ENCODE peak calls at places on chromosomes 3 and 15, in four cellular contexts. C, Z, M and K are unnamed samples.

GRCh38 chr3:102544741-102545140 is 109.9 kb downstream of the ZPLD1 start:
- DNase-seq in M (no peak), C (no peak), Z (no peak), K (no peak)

GRCh38 chr3:31701286-31701685 is 168.6 kb downstream of the STT3B start:
- DNase-seq in C (no peak), Z (no peak), M (no peak), K (no peak)

GRCh38 chr15:98799991-98800390 is 151.7 kb downstream of the IGF1R start:
- DNase-seq in M (no peak), Z (peak; percentile 29), C (no peak), K (no peak)

GRCh38 chr15:48939686-48940085 is 24.0 kb downstream of the SHC4 start:
- DNase-seq in M (no peak), C (no peak), Z (peak; percentile 50), K (no peak)

GRCh38 chr3:23202203-23202920 is 765 bp upstream of the UBE2E2 start:
- DNase-seq in M (no peak), C (no peak), Z (peak; percentile 13), K (peak; percentile 43)

GRCh38 chr3:56894912-56895431 is 93.2 kb upstream of the ARHGEF3 start:
- DNase-seq in M (no peak), Z (no peak), C (no peak), K (no peak)

GRCh38 chr15:41944313-41944940 is 27.9 kb downstream of the EHD4 start:
- DNase-seq in M (peak; percentile 37), C (peak; percentile 45), Z (peak; percentile 49), K (no peak)

GRCh38 chr3:153289334-153289808 is 127.3 kb downstream of the RAP2B start:
- DNase-seq in Z (peak; percentile 26), M (no peak), C (no peak), K (no peak)

GRCh38 chr15:101394056-101394630 is 95.4 kb downstream of the PCSK6 start:
- DNase-seq in Z (no peak), M (no peak), C (no peak), K (peak; percentile 5)

GRCh38 chr3:119015942-119016341 is 18.7 kb downstream of the IGSF11 start:
- DNase-seq in Z (no peak), M (no peak), C (no peak), K (no peak)

GRCh38 chr3:197006446-197006845 is 23.2 kb downstream of the MELTF start:
- DNase-seq in M (no peak), C (no peak), Z (no peak), K (peak; percentile 69)

GRCh38 chr3:74614133-74614967 is at the start of gene CNTN3:
- DNase-seq in M (no peak), Z (no peak), C (peak; percentile 44), K (peak; percentile 87)

GRCh38 chr3:3798641-3799113 is 554 bp upstream of the LRRN1 start:
- DNase-seq in Z (no peak), C (peak; percentile 16), M (no peak), K (peak; percentile 21)

GRCh38 chr3:126021224-126021623 is 52.2 kb downstream of the ROPN1B start:
- DNase-seq in Z (no peak), C (no peak), M (no peak), K (no peak)

GRCh38 chr15:44286814-44287555 is 1.5 kb upstream of the GOLM2 start:
- DNase-seq in C (no peak), M (no peak), Z (no peak), K (no peak)

GRCh38 chr15:98651581-98652220 is 3.4 kb downstream of the IGF1R start:
- DNase-seq in C (no peak), M (no peak), Z (peak; percentile 29), K (no peak)

GRCh38 chr3:49530231-49530630 is 24.0 kb upstream of the BSN start:
- DNase-seq in M (no peak), Z (no peak), C (no peak), K (no peak)

GRCh38 chr3:38450853-38451252 is 2.8 kb upstream of the ACVR2B start:
- DNase-seq in C (no peak), Z (no peak), M (no peak), K (no peak)

DNA sequence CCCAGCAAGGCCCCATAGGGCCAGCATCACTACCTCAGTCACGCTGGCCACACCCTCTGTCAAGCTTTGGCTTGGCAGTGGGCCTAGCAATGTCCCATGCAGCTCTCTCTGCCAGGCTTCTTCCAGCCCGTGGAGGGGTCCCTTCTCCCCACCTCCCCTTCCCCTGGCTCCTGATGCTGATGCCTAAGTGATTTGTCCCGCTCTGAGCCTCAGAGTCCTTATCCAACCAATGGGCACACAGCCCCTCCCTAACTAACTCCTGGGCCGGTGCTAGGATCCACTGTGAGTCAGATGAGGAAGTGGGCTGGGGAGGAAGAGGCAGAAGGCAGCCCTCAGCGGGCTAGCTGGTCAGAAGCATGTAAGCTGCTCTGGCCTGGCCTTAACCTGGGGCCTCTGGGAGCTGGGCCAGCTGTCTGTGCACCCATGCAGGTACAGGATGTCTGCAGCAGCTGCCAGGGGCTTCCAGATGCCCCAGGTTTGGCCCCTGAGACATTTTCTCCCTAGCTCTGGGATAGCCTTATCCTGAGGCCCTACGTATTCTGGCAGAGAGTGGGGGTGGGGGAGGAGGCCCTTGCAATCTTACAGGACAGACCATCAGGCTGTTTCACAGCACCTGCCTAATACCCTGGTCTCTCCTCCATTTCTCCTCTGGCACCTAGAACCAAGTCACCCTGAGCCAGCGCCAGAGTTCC is 740 bp upstream of the ZBTB47 start:
- DNase-seq in C (peak; percentile 53), M (peak; percentile 69), Z (peak; percentile 70), K (no peak)
- TF ChIP-seq POLR2A in C (peak; percentile 83), M (no peak), Z (peak; percentile 87), K (no peak)

GRCh38 chr15:67126551-67127333 is 61.3 kb downstream of the SMAD3 start:
- DNase-seq in Z (no peak), M (no peak), C (peak; percentile 47), K (peak; percentile 15)
- H3K4me1 ChIP-seq in Z (peaks cover 97% of the 10 kb centered on the region), M (peaks cover 98% of the 10 kb centered on the region), C (peaks cover 64% of the 10 kb centered on the region), K (peaks cover 32% of the 10 kb centered on the region)

GRCh38 chr3:72060447-72061034 is 275.6 kb upstream of the PROK2 start:
- DNase-seq in Z (no peak), C (no peak), M (no peak), K (no peak)
- H3K4me3 ChIP-seq in Z (no peak overlapping the region), C (no peak overlapping the region), M (no peak overlapping the region), K (no peak overlapping the region)

DNA sequence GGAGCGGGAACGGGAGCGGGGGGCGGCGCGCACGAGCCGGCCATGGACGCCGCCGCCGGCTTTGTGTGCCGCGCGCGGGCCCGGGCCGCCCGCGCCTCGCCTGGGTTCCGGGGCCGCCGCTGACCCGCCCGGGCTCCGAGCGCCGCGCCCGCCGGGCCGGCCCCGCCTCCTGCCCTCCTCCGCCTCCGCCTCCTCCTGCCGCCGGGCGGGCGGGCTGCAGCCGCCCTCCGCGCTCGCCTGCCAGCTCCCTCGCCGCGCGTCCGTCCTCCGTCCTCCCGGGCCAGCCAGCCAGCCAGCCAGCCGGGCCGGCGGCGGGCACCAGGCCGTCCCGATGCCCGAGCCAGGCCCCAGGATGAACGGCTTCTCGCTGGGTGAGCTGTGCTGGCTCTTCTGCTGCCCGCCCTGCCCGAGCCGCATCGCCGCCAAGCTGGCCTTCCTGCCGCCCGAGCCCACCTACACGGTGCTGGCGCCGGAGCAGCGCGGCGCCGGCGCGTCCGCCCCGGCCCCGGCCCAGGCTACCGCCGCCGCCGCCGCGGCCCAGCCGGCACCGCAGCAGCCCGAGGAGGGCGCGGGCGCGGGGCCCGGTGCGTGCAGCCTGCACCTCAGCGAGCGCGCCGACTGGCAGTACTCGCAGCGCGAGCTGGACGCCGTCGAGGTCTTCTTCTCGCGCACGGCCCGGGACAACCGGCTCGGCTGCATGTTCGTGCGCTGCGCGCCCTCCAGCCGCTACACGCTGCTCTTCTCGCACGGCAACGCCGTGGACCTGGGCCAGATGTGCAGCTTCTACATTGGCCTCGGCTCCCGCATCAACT is at the start of gene ABHD17C:
- DNase-seq in C (peak; percentile 66), Z (peak; percentile 68), M (no peak), K (peak; percentile 94)
- TF ChIP-seq POLR2A in C (peak; percentile 16), Z (peak; percentile 71), M (no peak), K (peak; percentile 64)